ENCODE peak calls at places on chromosomes 1 and 21, in seven cellular contexts. One of them, this sample, is unnamed.

GRCh38 chr1:208304193-208304712 is 60.1 kb upstream of the PLXNA2 start:
- DNase-seq in NB4: no peak
- DNase-seq in bronchial epithelial cell: no peak
- DNase-seq in HepG2: no peak
- DNase-seq in IMR-90: no peak
- DNase-seq in lower leg skin: no peak
- DNase-seq in foreskin fibroblast: no peak
- DNase-seq in this sample: no peak

GRCh38 chr1:203327684-203328457 is 22.6 kb downstream of the BTG2 start:
- DNase-seq in IMR-90: peak
- DNase-seq in lower leg skin: peak
- DNase-seq in foreskin fibroblast: peak
- DNase-seq in bronchial epithelial cell: peak
- DNase-seq in NB4: peak
- DNase-seq in HepG2: no peak
- DNase-seq in this sample: peak

GRCh38 chr1:30445449-30445848 is 277.9 kb downstream of the MATN1 start:
- DNase-seq in lower leg skin: peak
- DNase-seq in HepG2: no peak
- DNase-seq in bronchial epithelial cell: no peak
- DNase-seq in foreskin fibroblast: no peak
- DNase-seq in IMR-90: no peak
- DNase-seq in NB4: no peak
- DNase-seq in this sample: no peak

GRCh38 chr1:147515046-147515869 is 26.0 kb upstream of the BCL9 start:
- DNase-seq in bronchial epithelial cell: peak
- DNase-seq in HepG2: peak
- DNase-seq in lower leg skin: no peak
- DNase-seq in IMR-90: peak
- DNase-seq in NB4: peak
- DNase-seq in foreskin fibroblast: peak
- DNase-seq in this sample: peak

GRCh38 chr1:20059847-20060246 is 10.1 kb upstream of the PLA2G5 start:
- DNase-seq in IMR-90: no peak
- DNase-seq in foreskin fibroblast: no peak
- DNase-seq in lower leg skin: no peak
- DNase-seq in NB4: peak
- DNase-seq in HepG2: no peak
- DNase-seq in bronchial epithelial cell: no peak
- DNase-seq in this sample: no peak

GRCh38 chr1:33250724-33251123 is 5.6 kb upstream of the ZNF362 start:
- DNase-seq in lower leg skin: no peak
- DNase-seq in IMR-90: no peak
- DNase-seq in foreskin fibroblast: no peak
- DNase-seq in bronchial epithelial cell: no peak
- DNase-seq in NB4: no peak
- DNase-seq in HepG2: no peak
- DNase-seq in this sample: no peak

GRCh38 chr1:64966158-64966963 is at the start of gene JAK1:
- DNase-seq in bronchial epithelial cell: peak
- DNase-seq in IMR-90: peak
- DNase-seq in lower leg skin: peak
- DNase-seq in NB4: peak
- DNase-seq in foreskin fibroblast: peak
- DNase-seq in HepG2: peak
- DNase-seq in this sample: peak

GRCh38 chr1:47757226-47757975 is 239.8 kb downstream of the TRABD2B start:
- DNase-seq in IMR-90: no peak
- DNase-seq in HepG2: no peak
- DNase-seq in lower leg skin: peak
- DNase-seq in NB4: no peak
- DNase-seq in foreskin fibroblast: no peak
- DNase-seq in bronchial epithelial cell: peak
- DNase-seq in this sample: peak

GRCh38 chr1:8082945-8083344 is 56.8 kb upstream of the ERRFI1 start:
- DNase-seq in bronchial epithelial cell: no peak
- DNase-seq in lower leg skin: no peak
- DNase-seq in IMR-90: peak
- DNase-seq in NB4: no peak
- DNase-seq in HepG2: peak
- DNase-seq in foreskin fibroblast: peak
- DNase-seq in this sample: no peak

GRCh38 chr1:207910678-207911354 is at the start of gene CD34:
- DNase-seq in bronchial epithelial cell: no peak
- DNase-seq in lower leg skin: peak
- DNase-seq in IMR-90: no peak
- DNase-seq in foreskin fibroblast: peak
- DNase-seq in HepG2: no peak
- DNase-seq in NB4: no peak
- DNase-seq in this sample: peak

GRCh38 chr21:45624356-45624854 is 19.1 kb upstream of the PCBP3 start:
- DNase-seq in HepG2: no peak
- DNase-seq in NB4: no peak
- DNase-seq in lower leg skin: peak
- DNase-seq in foreskin fibroblast: no peak
- DNase-seq in IMR-90: no peak
- DNase-seq in bronchial epithelial cell: no peak
- DNase-seq in this sample: no peak

GRCh38 chr1:245155186-245156040 is 628 bp downstream of the KIF26B start:
- DNase-seq in lower leg skin: peak
- DNase-seq in IMR-90: peak
- DNase-seq in HepG2: no peak
- DNase-seq in bronchial epithelial cell: peak
- DNase-seq in NB4: peak
- DNase-seq in foreskin fibroblast: peak
- DNase-seq in this sample: peak

GRCh38 chr1:4668738-4669700 is 14.6 kb downstream of the AJAP1 start:
- DNase-seq in NB4: no peak
- DNase-seq in bronchial epithelial cell: peak
- DNase-seq in IMR-90: no peak
- DNase-seq in foreskin fibroblast: no peak
- DNase-seq in HepG2: no peak
- DNase-seq in lower leg skin: no peak
- DNase-seq in this sample: peak

GRCh38 chr1:38728176-38728908 is 131.2 kb downstream of the RRAGC start:
- DNase-seq in foreskin fibroblast: peak
- DNase-seq in IMR-90: peak
- DNase-seq in NB4: no peak
- DNase-seq in bronchial epithelial cell: peak
- DNase-seq in HepG2: no peak
- DNase-seq in lower leg skin: no peak
- DNase-seq in this sample: peak

GRCh38 chr1:112079446-112079845 is 90.0 kb upstream of the KCND3 start:
- DNase-seq in lower leg skin: no peak
- DNase-seq in IMR-90: no peak
- DNase-seq in HepG2: no peak
- DNase-seq in NB4: no peak
- DNase-seq in foreskin fibroblast: no peak
- DNase-seq in bronchial epithelial cell: no peak
- DNase-seq in this sample: no peak

GRCh38 chr1:91676030-91676429 is 175.4 kb downstream of the CDC7 start:
- DNase-seq in foreskin fibroblast: no peak
- DNase-seq in NB4: no peak
- DNase-seq in HepG2: no peak
- DNase-seq in IMR-90: no peak
- DNase-seq in bronchial epithelial cell: no peak
- DNase-seq in lower leg skin: no peak
- DNase-seq in this sample: no peak

GRCh38 chr1:159141584-159142518 is 29.6 kb upstream of the CADM3 start:
- DNase-seq in bronchial epithelial cell: no peak
- DNase-seq in lower leg skin: no peak
- DNase-seq in HepG2: no peak
- DNase-seq in IMR-90: peak
- DNase-seq in NB4: no peak
- DNase-seq in foreskin fibroblast: peak
- DNase-seq in this sample: peak

GRCh38 chr1:199710974-199711373 is 316.5 kb upstream of the NR5A2 start:
- DNase-seq in bronchial epithelial cell: no peak
- DNase-seq in foreskin fibroblast: no peak
- DNase-seq in IMR-90: no peak
- DNase-seq in lower leg skin: no peak
- DNase-seq in NB4: no peak
- DNase-seq in HepG2: no peak
- DNase-seq in this sample: no peak

DNA sequence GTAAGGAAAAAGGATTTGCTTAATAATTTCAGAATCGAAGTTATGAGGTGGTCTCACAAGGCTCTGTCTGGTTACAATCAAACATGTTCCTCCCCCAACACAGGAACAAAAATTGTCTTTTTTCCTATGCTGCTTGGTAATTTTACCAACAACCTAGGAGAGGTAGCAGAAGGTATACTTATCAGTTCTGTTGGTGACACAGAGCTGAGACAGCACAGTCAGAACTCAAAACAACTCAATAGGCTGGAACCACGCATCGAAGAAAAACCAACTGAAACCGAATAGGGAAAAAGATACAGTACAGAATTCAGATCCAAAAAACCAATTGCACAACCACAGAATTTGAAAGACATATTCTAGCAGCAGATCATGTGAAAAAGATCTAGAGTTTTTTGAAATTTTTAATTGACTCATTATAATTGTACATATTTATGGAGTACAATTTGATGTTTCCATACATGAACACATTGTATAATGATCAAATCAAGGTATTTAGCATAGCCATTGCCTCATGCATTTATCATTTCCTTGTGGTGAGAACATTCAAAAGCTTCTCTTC is 3.8 kb downstream of the G0S2 start:
- DNase-seq in HepG2: no peak
- DNase-seq in bronchial epithelial cell: no peak
- DNase-seq in foreskin fibroblast: no peak
- DNase-seq in NB4: no peak
- DNase-seq in IMR-90: no peak
- DNase-seq in lower leg skin: no peak
- DNase-seq in this sample: no peak
- H3K4me3 ChIP-seq in HepG2: no peak
- H3K4me3 ChIP-seq in bronchial epithelial cell: no peak
- H3K4me3 ChIP-seq in foreskin fibroblast: no peak
- H3K4me3 ChIP-seq in NB4: no peak
- H3K4me3 ChIP-seq in IMR-90: no peak
- H3K4me3 ChIP-seq in lower leg skin: no peak
- H3K4me3 ChIP-seq in this sample: no peak

DNA sequence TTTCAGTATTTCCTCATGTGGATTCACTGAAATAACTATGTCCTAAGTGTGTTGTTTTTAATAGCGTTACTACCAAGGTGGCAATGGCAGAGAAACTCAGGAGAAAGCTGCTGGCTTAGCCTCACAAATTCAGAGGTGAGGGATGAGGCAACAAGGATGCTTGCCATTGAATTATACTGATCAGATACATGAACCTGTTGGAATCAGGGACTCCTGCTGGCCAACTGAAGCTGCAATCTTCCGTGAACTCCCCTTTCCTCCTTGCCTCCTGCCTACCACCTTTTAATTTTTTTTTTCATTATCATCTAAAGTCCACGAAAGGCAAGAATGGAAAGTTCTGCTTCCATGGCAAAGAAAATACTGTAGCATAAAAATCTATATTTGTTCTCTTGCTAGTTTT is 254.7 kb downstream of the NFIA start:
- DNase-seq in HepG2: peak
- DNase-seq in bronchial epithelial cell: peak
- DNase-seq in lower leg skin: no peak
- DNase-seq in IMR-90: no peak
- DNase-seq in foreskin fibroblast: peak
- DNase-seq in NB4: no peak
- DNase-seq in this sample: peak
- TF ChIP-seq CTCF in HepG2: peak
- TF ChIP-seq CTCF in bronchial epithelial cell: peak
- TF ChIP-seq CTCF in lower leg skin: no peak
- TF ChIP-seq CTCF in IMR-90: no peak
- TF ChIP-seq CTCF in foreskin fibroblast: peak
- TF ChIP-seq CTCF in NB4: no peak
- TF ChIP-seq CTCF in this sample: peak

DNA sequence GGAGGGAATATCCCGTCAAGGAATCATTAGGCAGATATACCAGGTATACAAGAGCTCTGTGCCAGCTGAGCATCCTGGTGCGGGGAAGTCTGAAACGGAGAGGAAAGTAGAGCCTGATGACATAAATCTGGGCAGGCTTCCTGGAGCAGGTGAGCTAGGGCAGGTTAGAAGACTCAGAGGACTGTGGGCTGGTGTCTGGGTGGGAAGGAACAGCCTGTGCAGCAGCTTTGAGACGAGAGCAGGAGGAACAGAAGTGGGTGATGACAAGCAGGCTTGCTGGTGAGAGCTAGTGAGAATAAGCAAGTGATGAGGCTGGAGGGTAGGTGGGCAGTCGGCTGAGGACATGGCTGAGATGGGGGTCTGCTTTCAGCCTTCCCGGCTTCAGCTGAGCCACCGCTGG is 6.7 kb downstream of the CELSR2 start:
- DNase-seq in bronchial epithelial cell: no peak
- DNase-seq in foreskin fibroblast: no peak
- DNase-seq in NB4: no peak
- DNase-seq in lower leg skin: no peak
- DNase-seq in IMR-90: no peak
- DNase-seq in HepG2: no peak
- DNase-seq in this sample: no peak
- H3K4me3 ChIP-seq in bronchial epithelial cell: no peak
- H3K4me3 ChIP-seq in foreskin fibroblast: no peak
- H3K4me3 ChIP-seq in NB4: no peak
- H3K4me3 ChIP-seq in lower leg skin: no peak
- H3K4me3 ChIP-seq in IMR-90: no peak
- H3K4me3 ChIP-seq in HepG2: no peak
- H3K4me3 ChIP-seq in this sample: no peak

DNA sequence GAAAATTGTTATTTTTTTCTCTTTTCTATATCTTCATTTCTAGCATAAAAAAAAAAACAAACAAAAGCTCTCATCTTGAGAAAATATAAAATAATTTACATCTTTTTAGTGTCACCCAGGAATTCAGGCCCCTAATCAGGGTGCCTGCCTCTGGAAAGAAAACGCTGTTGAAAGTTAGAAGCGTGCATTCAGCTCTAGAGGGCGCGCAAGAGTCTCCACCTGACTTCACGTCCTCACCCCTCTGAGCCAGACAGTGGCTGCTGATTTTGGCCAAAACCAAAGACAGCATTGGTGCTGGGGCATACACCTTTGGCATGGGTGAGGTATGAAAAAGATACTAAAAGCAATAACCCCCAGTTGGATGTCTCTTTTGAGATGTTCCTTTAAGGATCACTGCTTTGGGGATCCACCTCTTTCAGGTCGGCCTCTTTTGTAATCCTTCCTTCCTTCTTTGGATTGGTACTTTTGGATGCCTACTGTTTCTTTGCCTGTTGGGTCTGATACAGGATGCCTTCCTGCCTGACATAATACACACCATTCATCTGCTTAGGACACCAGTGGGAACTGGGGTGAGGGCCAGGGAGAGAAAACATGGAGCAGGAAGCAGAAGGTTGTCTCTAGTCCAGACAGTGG is 77.6 kb upstream of the CHRM3 start:
- DNase-seq in lower leg skin: no peak
- DNase-seq in HepG2: no peak
- DNase-seq in IMR-90: no peak
- DNase-seq in bronchial epithelial cell: peak
- DNase-seq in NB4: peak
- DNase-seq in foreskin fibroblast: no peak
- DNase-seq in this sample: peak
- TF ChIP-seq CTCF in lower leg skin: no peak
- TF ChIP-seq CTCF in HepG2: peak
- TF ChIP-seq CTCF in IMR-90: no peak
- TF ChIP-seq CTCF in bronchial epithelial cell: peak
- TF ChIP-seq CTCF in NB4: no peak
- TF ChIP-seq CTCF in foreskin fibroblast: no peak
- TF ChIP-seq CTCF in this sample: peak